ENCODE peak calls at places on chromosomes 6 and 20, in four cellular contexts. A, X, M and K are unnamed samples.

GRCh38 chr6:107490568-107491058 is 696 bp downstream of the SOBP start:
- DNase-seq in M (no peak), X (no peak), A (no peak), K (no peak)

GRCh38 chr6:42269553-42269952 is 51.9 kb upstream of the MRPS10 start:
- DNase-seq in M (no peak), X (no peak), A (no peak), K (no peak)

GRCh38 chr20:2387180-2387577 is 6.5 kb downstream of the TGM6 start:
- DNase-seq in M (no peak), X (peak), A (peak), K (peak)

GRCh38 chr6:119052292-119052889 is 26.1 kb downstream of the FAM184A start:
- DNase-seq in M (no peak), A (no peak), X (no peak), K (no peak)

GRCh38 chr6:34792605-34793500 is 970 bp downstream of the BLTP3A start:
- DNase-seq in A (no peak), M (peak), X (peak), K (peak)

GRCh38 chr20:9323622-9324021 is 190.8 kb upstream of the LAMP5 start:
- DNase-seq in M (no peak), A (no peak), X (peak), K (no peak)

GRCh38 chr6:52576392-52577021 is 353 bp downstream of the TRAM2 start:
- DNase-seq in A (peak), M (peak), X (peak), K (peak)

GRCh38 chr6:121592955-121593665 is 157.7 kb downstream of the GJA1 start:
- DNase-seq in A (peak), M (no peak), X (peak), K (no peak)

GRCh38 chr20:59149678-59150504 is 13.7 kb upstream of the ZNF831 start:
- DNase-seq in A (no peak), M (no peak), X (peak), K (no peak)

GRCh38 chr20:13320702-13321101 is 99.6 kb downstream of the ISM1 start:
- DNase-seq in A (no peak), M (no peak), X (no peak), K (no peak)